ENCODE peak calls at places on chromosomes 12 and 14, in six cellular contexts. Y is WTC11, U is HepG2, J is K562, O is H1, B is GM12878. V is an unnamed sample.

GRCh38 chr12:53170876-53171724 is 9.4 kb upstream of the ZNF740 start:
- DNase-seq in Y (no peak), U (no peak), J (no peak), O (no peak), B (no peak), V (no peak)

GRCh38 chr14:28756896-28757570 is 9.6 kb upstream of the FOXG1 start:
- DNase-seq in Y (peak), U (peak), J (no peak), O (no peak), B (no peak), V (peak)

GRCh38 chr12:25202139-25202538 is 7.1 kb downstream of the ETFRF1 start:
- DNase-seq in Y (no peak), U (no peak), J (no peak), O (no peak), B (no peak), V (no peak)

GRCh38 chr12:84497819-84498218 is 414.8 kb downstream of the SLC6A15 start:
- DNase-seq in Y (no peak), U (peak), J (no peak), O (no peak), B (no peak), V (peak)

GRCh38 chr14:98741523-98741922 is 530.5 kb downstream of the BCL11B start:
- DNase-seq in Y (no peak), U (no peak), J (no peak), O (no peak), B (no peak), V (no peak)

GRCh38 chr12:130158775-130159100 is 3.5 kb upstream of the FZD10 start:
- DNase-seq in Y (no peak), U (no peak), J (no peak), O (no peak), B (no peak), V (no peak)

GRCh38 chr14:34583525-34583924 is 44.0 kb upstream of the EAPP start:
- DNase-seq in Y (no peak), U (no peak), J (no peak), O (no peak), B (no peak), V (no peak)

GRCh38 chr14:99774204-99774497 is 19.1 kb upstream of the EML1 start:
- DNase-seq in Y (no peak), U (no peak), J (no peak), O (no peak), B (no peak), V (no peak)

GRCh38 chr12:63668028-63668799 is at the start of gene DPY19L2:
- DNase-seq in Y (peak), U (peak), J (no peak), O (no peak), B (no peak), V (peak)

GRCh38 chr12:2422591-2422990 is 369.8 kb downstream of the CACNA1C start:
- DNase-seq in Y (no peak), U (no peak), J (no peak), O (no peak), B (no peak), V (no peak)

GRCh38 chr14:100391777-100392176 is 68.6 kb downstream of the SLC25A47 start:
- DNase-seq in Y (no peak), U (no peak), J (no peak), O (no peak), B (no peak), V (no peak)

GRCh38 chr12:49028666-49029275 is 10.2 kb upstream of the PRKAG1 start:
- DNase-seq in Y (no peak), U (no peak), J (no peak), O (no peak), B (no peak), V (no peak)

GRCh38 chr12:42617622-42618021 is 28.1 kb upstream of the PRICKLE1 start:
- DNase-seq in Y (no peak), U (no peak), J (no peak), O (no peak), B (no peak), V (no peak)

GRCh38 chr12:12072064-12072760 is 1.5 kb downstream of the BCL2L14 start:
- DNase-seq in Y (no peak), U (peak), J (no peak), O (no peak), B (peak), V (no peak)

GRCh38 chr12:82835217-82835616 is 148.5 kb downstream of the TMTC2 start:
- DNase-seq in Y (no peak), U (no peak), J (no peak), O (no peak), B (no peak), V (no peak)

GRCh38 chr12:14853966-14854365 is 10.6 kb upstream of the ART4 start:
- DNase-seq in Y (no peak), U (no peak), J (no peak), O (no peak), B (no peak), V (no peak)

GRCh38 chr12:55188573-55188972 is 32.3 kb upstream of the OR10A7 start:
- DNase-seq in Y (no peak), U (no peak), J (no peak), O (no peak), B (no peak), V (no peak)

GRCh38 chr14:103641181-103641580 is 12.2 kb downstream of the KLC1 start:
- DNase-seq in Y (no peak), U (no peak), J (no peak), O (no peak), B (no peak), V (no peak)

GRCh38 chr12:121142171-121142950 is 9.7 kb downstream of the P2RX7 start:
- DNase-seq in Y (no peak), U (no peak), J (no peak), O (no peak), B (no peak), V (no peak)

GRCh38 chr12:105109465-105110212 is 2.1 kb downstream of the WASHC4 start:
- DNase-seq in Y (no peak), U (no peak), J (no peak), O (no peak), B (peak), V (peak)

GRCh38 chr14:75909630-75910029 is 72.2 kb downstream of the TGFB3 start:
- DNase-seq in Y (no peak), U (no peak), J (no peak), O (no peak), B (no peak), V (no peak)

DNA sequence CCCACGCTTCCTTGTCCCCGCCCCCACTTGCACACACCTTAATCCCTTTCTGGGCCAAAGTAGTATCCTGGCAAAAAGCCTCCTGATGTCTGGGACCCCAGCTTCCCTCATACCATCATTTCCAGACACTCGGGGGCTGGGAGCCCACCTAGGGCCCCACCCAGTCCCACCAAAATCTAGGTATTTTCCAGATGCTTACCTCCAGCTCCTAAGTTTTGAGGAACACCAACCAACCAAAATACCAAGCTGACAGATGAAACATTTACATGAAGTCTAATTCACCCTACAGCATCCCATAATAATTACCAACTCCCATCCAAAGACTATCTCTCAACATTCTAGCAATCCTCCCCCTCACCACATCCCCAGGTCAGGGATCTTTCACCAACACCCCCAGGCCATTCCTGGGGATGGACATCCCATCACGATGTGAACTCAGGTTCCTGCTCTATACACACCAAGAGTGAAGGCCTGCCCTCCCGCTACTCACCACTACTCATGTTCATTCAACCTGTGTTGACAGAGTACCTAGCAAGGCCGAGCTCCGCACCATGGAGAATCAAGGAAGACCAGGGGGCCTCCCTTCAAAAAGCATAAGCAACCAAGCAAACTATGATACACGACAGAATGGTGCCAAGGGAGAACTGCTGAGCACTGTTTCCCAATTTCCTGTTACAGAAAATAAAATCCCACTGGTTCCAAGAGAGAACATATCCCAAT is 1.6 kb upstream of the CHD4 start:
- DNase-seq in Y (no peak), U (peak), J (no peak), O (no peak), B (no peak), V (peak)
- TF ChIP-seq CREB1 in Y (no peak), U (no peak), J (no peak), O (no peak), B (no peak), V (no peak)

GRCh38 chr12:108798551-108799221 is 58.7 kb downstream of the SSH1 start:
- DNase-seq in Y (no peak), U (no peak), J (no peak), O (no peak), B (no peak), V (no peak)

GRCh38 chr12:108789546-108789945 is 58.2 kb upstream of the CORO1C start:
- DNase-seq in Y (no peak), U (no peak), J (no peak), O (no peak), B (no peak), V (no peak)

GRCh38 chr12:108797677-108798076 is 59.7 kb downstream of the SSH1 start:
- DNase-seq in Y (no peak), U (no peak), J (no peak), O (no peak), B (no peak), V (no peak)

GRCh38 chr12:108792361-108793292 is 61.3 kb upstream of the CORO1C start:
- DNase-seq in Y (no peak), U (no peak), J (no peak), O (no peak), B (no peak), V (no peak)

DNA sequence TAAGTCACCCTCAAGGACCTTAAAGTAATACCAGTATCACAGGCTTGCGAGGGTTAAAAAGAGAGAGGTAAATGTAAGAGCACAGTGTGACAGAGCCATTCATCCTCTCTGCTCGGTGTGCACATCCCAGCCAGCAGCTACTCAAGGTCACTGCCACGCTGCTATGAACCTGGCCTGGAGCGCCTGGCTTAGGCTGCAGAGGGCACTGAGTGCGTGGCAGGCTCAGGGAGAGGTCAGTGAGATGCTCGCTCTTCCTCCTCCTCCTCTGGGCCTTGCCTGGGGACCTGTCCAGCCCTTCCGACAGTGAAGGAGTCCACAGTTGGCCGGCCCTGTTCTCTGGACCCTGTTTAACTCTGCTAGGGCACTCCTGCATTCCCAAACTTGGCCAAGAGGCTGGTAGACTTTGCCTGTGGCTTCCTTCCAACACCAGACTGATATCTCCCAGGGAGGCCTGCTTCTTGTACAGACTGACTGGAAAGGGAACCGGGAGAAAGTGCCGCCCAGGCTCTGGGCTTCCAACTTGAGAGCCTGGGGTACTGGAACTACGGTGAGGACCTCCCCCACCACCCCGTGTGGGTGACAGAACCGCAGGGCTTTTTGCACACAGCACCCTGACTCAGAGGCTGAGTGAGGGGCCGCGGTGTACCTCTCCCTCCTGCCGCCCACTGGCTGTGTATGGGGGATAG is 62.6 kb upstream of the CORO1C start:
- DNase-seq in Y (no peak), U (peak), J (no peak), O (no peak), B (no peak), V (no peak)
- TF ChIP-seq CREB1 in Y (no peak), U (no peak), J (no peak), O (no peak), B (no peak), V (no peak)

GRCh38 chr12:52061470-52062166 is 8.2 kb upstream of the ATG101 start:
- DNase-seq in Y (no peak), U (peak), J (no peak), O (no peak), B (no peak), V (no peak)

GRCh38 chr12:52062167-52063080 is 7.4 kb upstream of the ATG101 start:
- DNase-seq in Y (no peak), U (no peak), J (no peak), O (no peak), B (no peak), V (no peak)

GRCh38 chr12:52060498-52061177 is 9.1 kb upstream of the ATG101 start:
- DNase-seq in Y (no peak), U (no peak), J (no peak), O (no peak), B (no peak), V (no peak)

GRCh38 chr12:52063986-52064649 is 5.7 kb upstream of the ATG101 start:
- DNase-seq in Y (no peak), U (no peak), J (no peak), O (no peak), B (no peak), V (no peak)

DNA sequence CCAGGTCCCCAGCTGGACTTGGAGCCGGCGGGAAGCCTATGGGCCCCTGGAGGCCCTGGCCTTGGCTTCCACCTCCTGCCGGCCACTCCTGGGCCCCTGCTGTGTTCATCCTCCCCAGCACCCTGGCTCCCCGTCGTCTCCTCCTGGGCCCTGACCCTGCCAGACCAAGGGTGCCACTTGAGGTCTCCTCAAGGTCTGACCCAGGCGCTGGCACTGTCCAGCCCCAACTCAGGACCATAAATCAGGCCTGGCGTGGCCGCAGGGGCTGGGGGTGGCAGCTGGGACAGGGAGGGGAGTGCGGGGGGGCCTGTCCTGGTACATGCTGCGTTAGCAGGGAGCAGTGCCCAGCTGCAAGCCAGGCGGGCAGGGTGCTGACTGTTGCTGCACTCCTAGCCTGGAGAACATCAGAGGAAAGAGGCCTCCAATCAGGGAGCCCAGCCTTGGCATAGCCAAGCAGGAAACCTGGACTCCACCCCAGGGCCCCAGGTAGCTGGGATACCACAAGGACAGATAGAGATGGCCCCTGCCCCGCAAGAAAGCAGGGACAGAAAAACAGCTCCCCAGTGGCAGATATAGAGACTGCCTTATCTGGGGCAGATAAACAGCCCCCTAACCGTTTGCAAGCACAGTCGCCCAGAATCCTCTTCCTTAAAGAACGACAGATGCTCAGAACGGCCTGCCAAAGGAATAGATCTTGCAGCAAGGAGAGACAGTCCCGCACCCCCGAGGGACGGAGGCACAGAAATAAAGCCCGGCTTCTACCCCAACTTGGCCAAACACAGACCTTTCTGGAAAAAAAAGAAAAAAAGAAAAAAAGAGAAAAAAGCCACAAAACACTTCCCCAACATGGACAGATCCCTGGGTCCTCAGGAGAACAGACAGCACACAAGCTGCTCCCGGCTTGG is 6.4 kb upstream of the ATG101 start:
- DNase-seq in Y (no peak), U (no peak), J (peak), O (no peak), B (no peak), V (no peak)
- TF ChIP-seq CREB1 in Y (no peak), U (no peak), J (no peak), O (no peak), B (no peak), V (no peak)

GRCh38 chr14:59707778-59708635 is 131.4 kb upstream of the CCDC175 start:
- DNase-seq in Y (no peak), U (no peak), J (no peak), O (no peak), B (no peak), V (no peak)
- TF ChIP-seq CREB1 in Y (no peak), U (no peak), J (no peak), O (no peak), B (no peak), V (no peak)

GRCh38 chr12:57112492-57113294 is 1.5 kb upstream of the STAT6 start:
- DNase-seq in Y (no peak), U (no peak), J (no peak), O (no peak), B (no peak), V (no peak)
- TF ChIP-seq CREB1 in Y (no peak), U (peak), J (no peak), O (no peak), B (no peak), V (no peak)

V was measured in GM23338.